ENCODE peak calls at places on chromosomes 16 and 17, in five cellular contexts. One of them, this sample, is unnamed.

GRCh38 chr16:17277981-17278381 is 192.8 kb downstream of the XYLT1 start:
- DNase-seq in fibroblast of the conjunctiva: no peak
- DNase-seq in activated gamma-delta T cell treated with Interleukin-2 at 50 U/mL for 16 hours: no peak
- DNase-seq in A549: peak; percentile 22
- DNase-seq in activated T-cell treated with anti-CD3 and anti-CD28 coated beads for 48 hours: no peak
- DNase-seq in this sample: no peak

GRCh38 chr17:17344507-17345293 is 41.5 kb downstream of the NT5M start:
- DNase-seq in fibroblast of the conjunctiva: no peak
- DNase-seq in activated gamma-delta T cell treated with Interleukin-2 at 50 U/mL for 16 hours: no peak
- DNase-seq in A549: no peak
- DNase-seq in activated T-cell treated with anti-CD3 and anti-CD28 coated beads for 48 hours: no peak
- DNase-seq in this sample: no peak

GRCh38 chr17:9837551-9838471 is 12.1 kb downstream of the GLP2R start:
- DNase-seq in fibroblast of the conjunctiva: peak; percentile 34
- DNase-seq in activated gamma-delta T cell treated with Interleukin-2 at 50 U/mL for 16 hours: no peak
- DNase-seq in A549: peak; percentile 98
- DNase-seq in activated T-cell treated with anti-CD3 and anti-CD28 coated beads for 48 hours: no peak
- DNase-seq in this sample: peak; percentile 84

GRCh38 chr16:4369006-4369766 is 2.5 kb upstream of the VASN start:
- DNase-seq in fibroblast of the conjunctiva: no peak
- DNase-seq in activated gamma-delta T cell treated with Interleukin-2 at 50 U/mL for 16 hours: no peak
- DNase-seq in A549: no peak
- DNase-seq in activated T-cell treated with anti-CD3 and anti-CD28 coated beads for 48 hours: no peak
- DNase-seq in this sample: peak; percentile 85

GRCh38 chr16:77271532-77272426 is 72.6 kb downstream of the SYCE1L start:
- DNase-seq in fibroblast of the conjunctiva: no peak
- DNase-seq in activated gamma-delta T cell treated with Interleukin-2 at 50 U/mL for 16 hours: no peak
- DNase-seq in A549: no peak
- DNase-seq in activated T-cell treated with anti-CD3 and anti-CD28 coated beads for 48 hours: no peak
- DNase-seq in this sample: no peak

GRCh38 chr17:36088559-36089376 is 1.2 kb downstream of the CCL3 start:
- DNase-seq in fibroblast of the conjunctiva: no peak
- DNase-seq in activated gamma-delta T cell treated with Interleukin-2 at 50 U/mL for 16 hours: no peak
- DNase-seq in A549: no peak
- DNase-seq in activated T-cell treated with anti-CD3 and anti-CD28 coated beads for 48 hours: no peak
- DNase-seq in this sample: no peak

GRCh38 chr16:50709061-50709695 is 15.8 kb downstream of the NOD2 start:
- DNase-seq in fibroblast of the conjunctiva: no peak
- DNase-seq in activated gamma-delta T cell treated with Interleukin-2 at 50 U/mL for 16 hours: no peak
- DNase-seq in A549: no peak
- DNase-seq in activated T-cell treated with anti-CD3 and anti-CD28 coated beads for 48 hours: no peak
- DNase-seq in this sample: no peak

GRCh38 chr17:21034350-21035235 is 8.2 kb downstream of the USP22 start:
- DNase-seq in fibroblast of the conjunctiva: no peak
- DNase-seq in activated gamma-delta T cell treated with Interleukin-2 at 50 U/mL for 16 hours: peak; percentile 9
- DNase-seq in A549: no peak
- DNase-seq in activated T-cell treated with anti-CD3 and anti-CD28 coated beads for 48 hours: no peak
- DNase-seq in this sample: no peak

GRCh38 chr17:17840751-17841591 is 4.2 kb upstream of the SREBF1 start:
- DNase-seq in fibroblast of the conjunctiva: no peak
- DNase-seq in activated gamma-delta T cell treated with Interleukin-2 at 50 U/mL for 16 hours: no peak
- DNase-seq in A549: no peak
- DNase-seq in activated T-cell treated with anti-CD3 and anti-CD28 coated beads for 48 hours: no peak
- DNase-seq in this sample: peak; percentile 55

GRCh38 chr17:9443811-9444210 is 131.8 kb downstream of the STX8 start:
- DNase-seq in fibroblast of the conjunctiva: no peak
- DNase-seq in activated gamma-delta T cell treated with Interleukin-2 at 50 U/mL for 16 hours: no peak
- DNase-seq in A549: no peak
- DNase-seq in activated T-cell treated with anti-CD3 and anti-CD28 coated beads for 48 hours: no peak
- DNase-seq in this sample: no peak

GRCh38 chr16:12463961-12464360 is 339.7 kb downstream of the CPPED1 start:
- DNase-seq in fibroblast of the conjunctiva: no peak
- DNase-seq in activated gamma-delta T cell treated with Interleukin-2 at 50 U/mL for 16 hours: no peak
- DNase-seq in A549: no peak
- DNase-seq in activated T-cell treated with anti-CD3 and anti-CD28 coated beads for 48 hours: no peak
- DNase-seq in this sample: no peak

GRCh38 chr17:978110-979093 is 1.2 kb downstream of the NXN start:
- DNase-seq in fibroblast of the conjunctiva: no peak
- DNase-seq in activated gamma-delta T cell treated with Interleukin-2 at 50 U/mL for 16 hours: no peak
- DNase-seq in A549: no peak
- DNase-seq in activated T-cell treated with anti-CD3 and anti-CD28 coated beads for 48 hours: no peak
- DNase-seq in this sample: no peak

GRCh38 chr17:27690882-27691281 is 59.9 kb downstream of the LGALS9 start:
- DNase-seq in fibroblast of the conjunctiva: no peak
- DNase-seq in activated gamma-delta T cell treated with Interleukin-2 at 50 U/mL for 16 hours: no peak
- DNase-seq in A549: no peak
- DNase-seq in activated T-cell treated with anti-CD3 and anti-CD28 coated beads for 48 hours: no peak
- DNase-seq in this sample: no peak

GRCh38 chr17:81983011-81983638 is 5.7 kb downstream of the ASPSCR1 start:
- DNase-seq in fibroblast of the conjunctiva: no peak
- DNase-seq in activated gamma-delta T cell treated with Interleukin-2 at 50 U/mL for 16 hours: no peak
- DNase-seq in A549: no peak
- DNase-seq in activated T-cell treated with anti-CD3 and anti-CD28 coated beads for 48 hours: no peak
- DNase-seq in this sample: no peak

GRCh38 chr16:4936991-4937781 is at the start of gene PPL:
- DNase-seq in fibroblast of the conjunctiva: no peak
- DNase-seq in activated gamma-delta T cell treated with Interleukin-2 at 50 U/mL for 16 hours: no peak
- DNase-seq in A549: peak; percentile 73
- DNase-seq in activated T-cell treated with anti-CD3 and anti-CD28 coated beads for 48 hours: no peak
- DNase-seq in this sample: peak; percentile 61

GRCh38 chr17:5373112-5373511 is 46.4 kb downstream of the NUP88 start:
- DNase-seq in fibroblast of the conjunctiva: no peak
- DNase-seq in activated gamma-delta T cell treated with Interleukin-2 at 50 U/mL for 16 hours: no peak
- DNase-seq in A549: no peak
- DNase-seq in activated T-cell treated with anti-CD3 and anti-CD28 coated beads for 48 hours: no peak
- DNase-seq in this sample: no peak

GRCh38 chr17:31627960-31628359 is 231.1 kb downstream of the COPRS start:
- DNase-seq in fibroblast of the conjunctiva: peak; percentile 51
- DNase-seq in activated gamma-delta T cell treated with Interleukin-2 at 50 U/mL for 16 hours: no peak
- DNase-seq in A549: no peak
- DNase-seq in activated T-cell treated with anti-CD3 and anti-CD28 coated beads for 48 hours: no peak
- DNase-seq in this sample: no peak

GRCh38 chr16:58222532-58223316 is 24.8 kb upstream of the CSNK2A2 start:
- DNase-seq in fibroblast of the conjunctiva: no peak
- DNase-seq in activated gamma-delta T cell treated with Interleukin-2 at 50 U/mL for 16 hours: no peak
- DNase-seq in A549: peak; percentile 19
- DNase-seq in activated T-cell treated with anti-CD3 and anti-CD28 coated beads for 48 hours: no peak
- DNase-seq in this sample: no peak

GRCh38 chr17:79850571-79851460 is 11.6 kb upstream of the CBX4 start:
- DNase-seq in fibroblast of the conjunctiva: no peak
- DNase-seq in activated gamma-delta T cell treated with Interleukin-2 at 50 U/mL for 16 hours: no peak
- DNase-seq in A549: peak; percentile 90
- DNase-seq in activated T-cell treated with anti-CD3 and anti-CD28 coated beads for 48 hours: no peak
- DNase-seq in this sample: no peak

GRCh38 chr17:29368926-29369325 is 21.2 kb upstream of the TAOK1 start:
- DNase-seq in fibroblast of the conjunctiva: no peak
- DNase-seq in activated gamma-delta T cell treated with Interleukin-2 at 50 U/mL for 16 hours: no peak
- DNase-seq in A549: no peak
- DNase-seq in activated T-cell treated with anti-CD3 and anti-CD28 coated beads for 48 hours: no peak
- DNase-seq in this sample: no peak

GRCh38 chr17:5705081-5705875 is 121.0 kb upstream of the NLRP1 start:
- DNase-seq in fibroblast of the conjunctiva: no peak
- DNase-seq in activated gamma-delta T cell treated with Interleukin-2 at 50 U/mL for 16 hours: no peak
- DNase-seq in A549: no peak
- DNase-seq in activated T-cell treated with anti-CD3 and anti-CD28 coated beads for 48 hours: peak; percentile 3
- DNase-seq in this sample: no peak

GRCh38 chr17:74045608-74046007 is 157.9 kb upstream of the RPL38 start:
- DNase-seq in fibroblast of the conjunctiva: no peak
- DNase-seq in activated gamma-delta T cell treated with Interleukin-2 at 50 U/mL for 16 hours: no peak
- DNase-seq in A549: peak; percentile 22
- DNase-seq in activated T-cell treated with anti-CD3 and anti-CD28 coated beads for 48 hours: no peak
- DNase-seq in this sample: no peak

GRCh38 chr17:28507567-28508195 is 1.5 kb downstream of the FOXN1 start:
- DNase-seq in fibroblast of the conjunctiva: no peak
- DNase-seq in activated gamma-delta T cell treated with Interleukin-2 at 50 U/mL for 16 hours: no peak
- DNase-seq in A549: no peak
- DNase-seq in activated T-cell treated with anti-CD3 and anti-CD28 coated beads for 48 hours: no peak
- DNase-seq in this sample: no peak

GRCh38 chr16:88705746-88706287 is 391 bp downstream of the RNF166 start:
- DNase-seq in fibroblast of the conjunctiva: no peak
- DNase-seq in activated gamma-delta T cell treated with Interleukin-2 at 50 U/mL for 16 hours: no peak
- DNase-seq in A549: no peak
- DNase-seq in activated T-cell treated with anti-CD3 and anti-CD28 coated beads for 48 hours: no peak
- DNase-seq in this sample: no peak

GRCh38 chr17:32876414-32877163 is at the start of gene MYO1D:
- DNase-seq in fibroblast of the conjunctiva: no peak
- DNase-seq in activated gamma-delta T cell treated with Interleukin-2 at 50 U/mL for 16 hours: peak; percentile 44
- DNase-seq in A549: peak; percentile 48
- DNase-seq in activated T-cell treated with anti-CD3 and anti-CD28 coated beads for 48 hours: peak; percentile 72
- DNase-seq in this sample: peak; percentile 49

GRCh38 chr17:57868007-57868774 is 18.3 kb upstream of the MRPS23 start:
- DNase-seq in fibroblast of the conjunctiva: peak; percentile 83
- DNase-seq in activated gamma-delta T cell treated with Interleukin-2 at 50 U/mL for 16 hours: peak; percentile 42
- DNase-seq in A549: peak; percentile 92
- DNase-seq in activated T-cell treated with anti-CD3 and anti-CD28 coated beads for 48 hours: no peak
- DNase-seq in this sample: peak; percentile 86

GRCh38 chr17:2724783-2725164 is 13.2 kb upstream of the CLUH start:
- DNase-seq in fibroblast of the conjunctiva: no peak
- DNase-seq in activated gamma-delta T cell treated with Interleukin-2 at 50 U/mL for 16 hours: peak; percentile 16
- DNase-seq in A549: peak; percentile 85
- DNase-seq in activated T-cell treated with anti-CD3 and anti-CD28 coated beads for 48 hours: peak; percentile 47
- DNase-seq in this sample: no peak

GRCh38 chr16:25256821-25257503 is 683 bp downstream of the ZKSCAN2 start:
- DNase-seq in fibroblast of the conjunctiva: no peak
- DNase-seq in activated gamma-delta T cell treated with Interleukin-2 at 50 U/mL for 16 hours: no peak
- DNase-seq in A549: peak; percentile 22
- DNase-seq in activated T-cell treated with anti-CD3 and anti-CD28 coated beads for 48 hours: no peak
- DNase-seq in this sample: no peak

GRCh38 chr17:42422958-42423712 is at the start of gene CAVIN1:
- DNase-seq in fibroblast of the conjunctiva: peak; percentile 97
- DNase-seq in activated gamma-delta T cell treated with Interleukin-2 at 50 U/mL for 16 hours: no peak
- DNase-seq in A549: peak; percentile 97
- DNase-seq in activated T-cell treated with anti-CD3 and anti-CD28 coated beads for 48 hours: peak; percentile 20
- DNase-seq in this sample: peak; percentile 99

GRCh38 chr16:48448799-48449481 is 63.7 kb upstream of the SIAH1 start:
- DNase-seq in fibroblast of the conjunctiva: no peak
- DNase-seq in activated gamma-delta T cell treated with Interleukin-2 at 50 U/mL for 16 hours: no peak
- DNase-seq in A549: no peak
- DNase-seq in activated T-cell treated with anti-CD3 and anti-CD28 coated beads for 48 hours: no peak
- DNase-seq in this sample: no peak

GRCh38 chr16:82011199-82011641 is at the start of gene SDR42E1:
- DNase-seq in fibroblast of the conjunctiva: no peak
- DNase-seq in activated gamma-delta T cell treated with Interleukin-2 at 50 U/mL for 16 hours: peak; percentile 64
- DNase-seq in A549: peak; percentile 70
- DNase-seq in activated T-cell treated with anti-CD3 and anti-CD28 coated beads for 48 hours: peak; percentile 48
- DNase-seq in this sample: no peak

GRCh38 chr17:5619088-5619740 is 34.9 kb upstream of the NLRP1 start:
- DNase-seq in fibroblast of the conjunctiva: no peak
- DNase-seq in activated gamma-delta T cell treated with Interleukin-2 at 50 U/mL for 16 hours: no peak
- DNase-seq in A549: no peak
- DNase-seq in activated T-cell treated with anti-CD3 and anti-CD28 coated beads for 48 hours: no peak
- DNase-seq in this sample: no peak